ENCODE peak calls at places on chromosomes 12 and 14, in nine cellular contexts. H is stimulated activated CD8-positive, alpha-beta memory T cell treated with anti-CD3 and anti-CD28 coated beads, Interleukin-15, amount 100 ng/mL, for 4 hours; E is activated naive CD8-positive, alpha-beta T cell treated with anti-CD3 and anti-CD28 coated beads, Interleukin-2, amount 50 U/mL, for 16 hours; L is tibial artery; C is stimulated activated CD4-positive, alpha-beta T cell treated with anti-CD3 and anti-CD28 coated beads, Interleukin-2, amount 100 ng/mL, for 4 hours; N is NCI-H510A treated with DMSO at 0.1 percent for 48 hours; U is iPS-NIHi11; K is fibroblast of lung; W is uterus. J is an unnamed sample.

GRCh38 chr12:5172886-5173285 is 129.2 kb downstream of the KCNA5 start:
- DNase-seq in H (no peak), E (no peak), L (no peak), C (no peak), N (no peak), U (no peak), K (no peak), W (no peak), J (no peak)

GRCh38 chr14:90299408-90299807 is 32.3 kb downstream of the NRDE2 start:
- DNase-seq in H (no peak), E (no peak), L (no peak), C (no peak), N (no peak), U (no peak), K (no peak), W (no peak), J (no peak)

GRCh38 chr12:46664771-46665287 is 161.0 kb downstream of the SLC38A4 start:
- DNase-seq in H (no peak), E (no peak), L (no peak), C (no peak), N (peak; percentile 42), U (no peak), K (peak; percentile 95), W (no peak), J (no peak)

GRCh38 chr12:81017792-81018191 is 60.1 kb upstream of the ACSS3 start:
- DNase-seq in H (no peak), E (no peak), L (no peak), C (no peak), N (no peak), U (no peak), K (no peak), W (no peak), J (no peak)

GRCh38 chr12:10615532-10615931 is 2.1 kb upstream of the MAGOHB start:
- DNase-seq in H (no peak), E (no peak), L (no peak), C (no peak), N (no peak), U (no peak), K (no peak), W (no peak), J (no peak)

GRCh38 chr12:69052613-69053408 is 119.8 kb upstream of the CPM start:
- DNase-seq in H (no peak), E (peak; percentile 4), L (no peak), C (peak; percentile 23), N (no peak), U (peak; percentile 48), K (peak; percentile 73), W (no peak), J (peak; percentile 13)

GRCh38 chr14:57057803-57058202 is 210.9 kb downstream of the EXOC5 start:
- DNase-seq in H (no peak), E (no peak), L (no peak), C (no peak), N (peak; percentile 88), U (peak; percentile 21), K (no peak), W (no peak), J (no peak)

GRCh38 chr12:56150563-56150962 is 1.8 kb upstream of the MYL6B start:
- DNase-seq in H (no peak), E (no peak), L (no peak), C (no peak), N (no peak), U (no peak), K (peak; percentile 66), W (no peak), J (no peak)

GRCh38 chr12:77946541-77947021 is 115.9 kb downstream of the NAV3 start:
- DNase-seq in H (no peak), E (no peak), L (no peak), C (no peak), N (no peak), U (no peak), K (peak; percentile 36), W (no peak), J (no peak)

GRCh38 chr12:33588082-33588712 is 148.6 kb upstream of the SYT10 start:
- DNase-seq in H (no peak), E (no peak), L (peak; percentile 57), C (no peak), N (no peak), U (peak; percentile 48), K (no peak), W (no peak), J (no peak)

GRCh38 chr14:101884537-101885253 is 79.7 kb upstream of the DYNC1H1 start:
- DNase-seq in H (no peak), E (no peak), L (no peak), C (no peak), N (no peak), U (no peak), K (no peak), W (no peak), J (no peak)